ENCODE peak calls at places on chromosomes 13 and 19, in nine cellular contexts. One of them, this sample, is unnamed.
A peak's percentile ranks its signal among the peaks of the same experiment; 100 is the strongest.

GRCh38 chr13:25222740-25223139 is 50.7 kb upstream of the AMER2 start:
- DNase-seq in naive thymus-derived CD8-positive, alpha-beta T cell: no peak
- DNase-seq in stimulated activated CD8-positive, alpha-beta memory T cell treated with anti-CD3 and anti-CD28 coated beads, Interleukin-2, amount 100 ng/mL, for 48 hours: no peak
- DNase-seq in skeletal muscle cell: no peak
- DNase-seq in GM04504: no peak
- DNase-seq in AG08396: no peak
- DNase-seq in fibroblast of the aortic adventitia: no peak
- DNase-seq in stimulated activated CD4-positive, alpha-beta T cell treated with anti-CD3 and anti-CD28 coated beads, Interleukin-15, amount 100 ng/mL, for 24 hours: no peak
- DNase-seq in non-pigmented ciliary epithelial cell: no peak
- DNase-seq in this sample: no peak

GRCh38 chr13:35865341-35866240 is 265.6 kb downstream of the DCLK1 start:
- DNase-seq in skeletal muscle cell: no peak
- DNase-seq in AG08396: no peak
- DNase-seq in GM04504: no peak
- DNase-seq in stimulated activated CD4-positive, alpha-beta T cell treated with anti-CD3 and anti-CD28 coated beads, Interleukin-15, amount 100 ng/mL, for 24 hours: no peak
- DNase-seq in non-pigmented ciliary epithelial cell: no peak
- DNase-seq in stimulated activated CD8-positive, alpha-beta memory T cell treated with anti-CD3 and anti-CD28 coated beads, Interleukin-2, amount 100 ng/mL, for 48 hours: no peak
- DNase-seq in fibroblast of the aortic adventitia: no peak
- DNase-seq in naive thymus-derived CD8-positive, alpha-beta T cell: no peak
- DNase-seq in this sample: no peak

GRCh38 chr19:10124429-10124828 is 4.7 kb upstream of the EIF3G start:
- DNase-seq in fibroblast of the aortic adventitia: no peak
- DNase-seq in non-pigmented ciliary epithelial cell: no peak
- DNase-seq in naive thymus-derived CD8-positive, alpha-beta T cell: no peak
- DNase-seq in skeletal muscle cell: no peak
- DNase-seq in AG08396: no peak
- DNase-seq in GM04504: no peak
- DNase-seq in stimulated activated CD8-positive, alpha-beta memory T cell treated with anti-CD3 and anti-CD28 coated beads, Interleukin-2, amount 100 ng/mL, for 48 hours: no peak
- DNase-seq in stimulated activated CD4-positive, alpha-beta T cell treated with anti-CD3 and anti-CD28 coated beads, Interleukin-15, amount 100 ng/mL, for 24 hours: no peak
- DNase-seq in this sample: no peak

GRCh38 chr19:1131718-1132552 is 28.1 kb downstream of the GPX4 start:
- DNase-seq in naive thymus-derived CD8-positive, alpha-beta T cell: peak; percentile 76
- DNase-seq in skeletal muscle cell: peak; percentile 58
- DNase-seq in non-pigmented ciliary epithelial cell: peak; percentile 56
- DNase-seq in fibroblast of the aortic adventitia: peak; percentile 89
- DNase-seq in GM04504: peak; percentile 83
- DNase-seq in AG08396: peak; percentile 90
- DNase-seq in stimulated activated CD4-positive, alpha-beta T cell treated with anti-CD3 and anti-CD28 coated beads, Interleukin-15, amount 100 ng/mL, for 24 hours: peak; percentile 94
- DNase-seq in stimulated activated CD8-positive, alpha-beta memory T cell treated with anti-CD3 and anti-CD28 coated beads, Interleukin-2, amount 100 ng/mL, for 48 hours: peak; percentile 87
- DNase-seq in this sample: no peak

GRCh38 chr13:97222934-97223710 is 989 bp downstream of the MBNL2 start:
- DNase-seq in fibroblast of the aortic adventitia: peak; percentile 38
- DNase-seq in naive thymus-derived CD8-positive, alpha-beta T cell: no peak
- DNase-seq in AG08396: no peak
- DNase-seq in stimulated activated CD8-positive, alpha-beta memory T cell treated with anti-CD3 and anti-CD28 coated beads, Interleukin-2, amount 100 ng/mL, for 48 hours: no peak
- DNase-seq in stimulated activated CD4-positive, alpha-beta T cell treated with anti-CD3 and anti-CD28 coated beads, Interleukin-15, amount 100 ng/mL, for 24 hours: no peak
- DNase-seq in skeletal muscle cell: no peak
- DNase-seq in non-pigmented ciliary epithelial cell: no peak
- DNase-seq in GM04504: no peak
- DNase-seq in this sample: no peak

GRCh38 chr19:14502334-14503092 is 6.6 kb upstream of the GIPC1 start:
- DNase-seq in non-pigmented ciliary epithelial cell: no peak
- DNase-seq in fibroblast of the aortic adventitia: no peak
- DNase-seq in stimulated activated CD8-positive, alpha-beta memory T cell treated with anti-CD3 and anti-CD28 coated beads, Interleukin-2, amount 100 ng/mL, for 48 hours: no peak
- DNase-seq in skeletal muscle cell: no peak
- DNase-seq in GM04504: peak; percentile 23
- DNase-seq in AG08396: no peak
- DNase-seq in stimulated activated CD4-positive, alpha-beta T cell treated with anti-CD3 and anti-CD28 coated beads, Interleukin-15, amount 100 ng/mL, for 24 hours: no peak
- DNase-seq in naive thymus-derived CD8-positive, alpha-beta T cell: no peak
- DNase-seq in this sample: peak; percentile 79

GRCh38 chr19:18975011-18975410 is 34.0 kb upstream of the HOMER3 start:
- DNase-seq in stimulated activated CD4-positive, alpha-beta T cell treated with anti-CD3 and anti-CD28 coated beads, Interleukin-15, amount 100 ng/mL, for 24 hours: no peak
- DNase-seq in stimulated activated CD8-positive, alpha-beta memory T cell treated with anti-CD3 and anti-CD28 coated beads, Interleukin-2, amount 100 ng/mL, for 48 hours: no peak
- DNase-seq in skeletal muscle cell: no peak
- DNase-seq in GM04504: peak; percentile 3
- DNase-seq in naive thymus-derived CD8-positive, alpha-beta T cell: no peak
- DNase-seq in non-pigmented ciliary epithelial cell: no peak
- DNase-seq in fibroblast of the aortic adventitia: no peak
- DNase-seq in AG08396: no peak
- DNase-seq in this sample: no peak

GRCh38 chr19:1283207-1283916 is 2.3 kb upstream of the EFNA2 start:
- DNase-seq in skeletal muscle cell: no peak
- DNase-seq in fibroblast of the aortic adventitia: no peak
- DNase-seq in GM04504: no peak
- DNase-seq in non-pigmented ciliary epithelial cell: no peak
- DNase-seq in stimulated activated CD4-positive, alpha-beta T cell treated with anti-CD3 and anti-CD28 coated beads, Interleukin-15, amount 100 ng/mL, for 24 hours: no peak
- DNase-seq in naive thymus-derived CD8-positive, alpha-beta T cell: no peak
- DNase-seq in stimulated activated CD8-positive, alpha-beta memory T cell treated with anti-CD3 and anti-CD28 coated beads, Interleukin-2, amount 100 ng/mL, for 48 hours: no peak
- DNase-seq in AG08396: no peak
- DNase-seq in this sample: no peak

GRCh38 chr13:113816925-113817859 is 46.7 kb downstream of the GAS6 start:
- DNase-seq in GM04504: peak; percentile 65
- DNase-seq in skeletal muscle cell: peak; percentile 45
- DNase-seq in AG08396: peak; percentile 82
- DNase-seq in fibroblast of the aortic adventitia: peak; percentile 84
- DNase-seq in non-pigmented ciliary epithelial cell: peak; percentile 36
- DNase-seq in stimulated activated CD4-positive, alpha-beta T cell treated with anti-CD3 and anti-CD28 coated beads, Interleukin-15, amount 100 ng/mL, for 24 hours: peak; percentile 93
- DNase-seq in stimulated activated CD8-positive, alpha-beta memory T cell treated with anti-CD3 and anti-CD28 coated beads, Interleukin-2, amount 100 ng/mL, for 48 hours: peak; percentile 75
- DNase-seq in naive thymus-derived CD8-positive, alpha-beta T cell: peak; percentile 79
- DNase-seq in this sample: peak; percentile 90

GRCh38 chr19:39430675-39431593 is 4.8 kb downstream of the RPS16 start:
- DNase-seq in GM04504: no peak
- DNase-seq in naive thymus-derived CD8-positive, alpha-beta T cell: no peak
- DNase-seq in stimulated activated CD4-positive, alpha-beta T cell treated with anti-CD3 and anti-CD28 coated beads, Interleukin-15, amount 100 ng/mL, for 24 hours: peak; percentile 74
- DNase-seq in fibroblast of the aortic adventitia: peak; percentile 86
- DNase-seq in stimulated activated CD8-positive, alpha-beta memory T cell treated with anti-CD3 and anti-CD28 coated beads, Interleukin-2, amount 100 ng/mL, for 48 hours: peak; percentile 60
- DNase-seq in AG08396: no peak
- DNase-seq in non-pigmented ciliary epithelial cell: peak; percentile 99
- DNase-seq in skeletal muscle cell: peak; percentile 96
- DNase-seq in this sample: peak; percentile 56

GRCh38 chr13:28754698-28755545 is 36.2 kb upstream of the SLC46A3 start:
- DNase-seq in stimulated activated CD4-positive, alpha-beta T cell treated with anti-CD3 and anti-CD28 coated beads, Interleukin-15, amount 100 ng/mL, for 24 hours: peak; percentile 11
- DNase-seq in GM04504: no peak
- DNase-seq in naive thymus-derived CD8-positive, alpha-beta T cell: no peak
- DNase-seq in skeletal muscle cell: no peak
- DNase-seq in stimulated activated CD8-positive, alpha-beta memory T cell treated with anti-CD3 and anti-CD28 coated beads, Interleukin-2, amount 100 ng/mL, for 48 hours: no peak
- DNase-seq in fibroblast of the aortic adventitia: peak; percentile 15
- DNase-seq in AG08396: peak; percentile 20
- DNase-seq in non-pigmented ciliary epithelial cell: no peak
- DNase-seq in this sample: no peak

GRCh38 chr13:28655566-28655965 is 3.4 kb upstream of the POMP start:
- DNase-seq in skeletal muscle cell: no peak
- DNase-seq in non-pigmented ciliary epithelial cell: no peak
- DNase-seq in AG08396: peak; percentile 57
- DNase-seq in GM04504: no peak
- DNase-seq in stimulated activated CD8-positive, alpha-beta memory T cell treated with anti-CD3 and anti-CD28 coated beads, Interleukin-2, amount 100 ng/mL, for 48 hours: no peak
- DNase-seq in naive thymus-derived CD8-positive, alpha-beta T cell: no peak
- DNase-seq in fibroblast of the aortic adventitia: peak; percentile 66
- DNase-seq in stimulated activated CD4-positive, alpha-beta T cell treated with anti-CD3 and anti-CD28 coated beads, Interleukin-15, amount 100 ng/mL, for 24 hours: no peak
- DNase-seq in this sample: no peak

GRCh38 chr13:31896427-31896826 is 135.1 kb upstream of the FRY start:
- DNase-seq in stimulated activated CD8-positive, alpha-beta memory T cell treated with anti-CD3 and anti-CD28 coated beads, Interleukin-2, amount 100 ng/mL, for 48 hours: no peak
- DNase-seq in stimulated activated CD4-positive, alpha-beta T cell treated with anti-CD3 and anti-CD28 coated beads, Interleukin-15, amount 100 ng/mL, for 24 hours: no peak
- DNase-seq in fibroblast of the aortic adventitia: peak; percentile 88
- DNase-seq in non-pigmented ciliary epithelial cell: peak; percentile 23
- DNase-seq in AG08396: peak; percentile 10
- DNase-seq in naive thymus-derived CD8-positive, alpha-beta T cell: no peak
- DNase-seq in GM04504: peak; percentile 90
- DNase-seq in skeletal muscle cell: peak; percentile 94
- DNase-seq in this sample: no peak

GRCh38 chr13:38042771-38043170 is 173.2 kb upstream of the TRPC4 start:
- DNase-seq in naive thymus-derived CD8-positive, alpha-beta T cell: no peak
- DNase-seq in stimulated activated CD4-positive, alpha-beta T cell treated with anti-CD3 and anti-CD28 coated beads, Interleukin-15, amount 100 ng/mL, for 24 hours: no peak
- DNase-seq in GM04504: peak; percentile 29
- DNase-seq in fibroblast of the aortic adventitia: peak; percentile 5
- DNase-seq in stimulated activated CD8-positive, alpha-beta memory T cell treated with anti-CD3 and anti-CD28 coated beads, Interleukin-2, amount 100 ng/mL, for 48 hours: no peak
- DNase-seq in AG08396: no peak
- DNase-seq in skeletal muscle cell: peak; percentile 7
- DNase-seq in non-pigmented ciliary epithelial cell: peak; percentile 28
- DNase-seq in this sample: no peak

GRCh38 chr13:98976941-98977340 is 923 bp downstream of the DOCK9 start:
- DNase-seq in fibroblast of the aortic adventitia: peak; percentile 37
- DNase-seq in non-pigmented ciliary epithelial cell: no peak
- DNase-seq in stimulated activated CD8-positive, alpha-beta memory T cell treated with anti-CD3 and anti-CD28 coated beads, Interleukin-2, amount 100 ng/mL, for 48 hours: no peak
- DNase-seq in AG08396: no peak
- DNase-seq in skeletal muscle cell: no peak
- DNase-seq in naive thymus-derived CD8-positive, alpha-beta T cell: no peak
- DNase-seq in stimulated activated CD4-positive, alpha-beta T cell treated with anti-CD3 and anti-CD28 coated beads, Interleukin-15, amount 100 ng/mL, for 24 hours: no peak
- DNase-seq in GM04504: no peak
- DNase-seq in this sample: no peak

GRCh38 chr13:106989866-106990265 is 421.9 kb upstream of the ARGLU1 start:
- DNase-seq in non-pigmented ciliary epithelial cell: no peak
- DNase-seq in naive thymus-derived CD8-positive, alpha-beta T cell: no peak
- DNase-seq in GM04504: no peak
- DNase-seq in stimulated activated CD8-positive, alpha-beta memory T cell treated with anti-CD3 and anti-CD28 coated beads, Interleukin-2, amount 100 ng/mL, for 48 hours: no peak
- DNase-seq in stimulated activated CD4-positive, alpha-beta T cell treated with anti-CD3 and anti-CD28 coated beads, Interleukin-15, amount 100 ng/mL, for 24 hours: no peak
- DNase-seq in skeletal muscle cell: no peak
- DNase-seq in AG08396: no peak
- DNase-seq in fibroblast of the aortic adventitia: no peak
- DNase-seq in this sample: no peak

GRCh38 chr19:48085904-48086864 is 24.4 kb downstream of the PLA2G4C start:
- DNase-seq in GM04504: no peak
- DNase-seq in stimulated activated CD8-positive, alpha-beta memory T cell treated with anti-CD3 and anti-CD28 coated beads, Interleukin-2, amount 100 ng/mL, for 48 hours: no peak
- DNase-seq in non-pigmented ciliary epithelial cell: no peak
- DNase-seq in fibroblast of the aortic adventitia: no peak
- DNase-seq in skeletal muscle cell: no peak
- DNase-seq in AG08396: no peak
- DNase-seq in naive thymus-derived CD8-positive, alpha-beta T cell: no peak
- DNase-seq in stimulated activated CD4-positive, alpha-beta T cell treated with anti-CD3 and anti-CD28 coated beads, Interleukin-15, amount 100 ng/mL, for 24 hours: no peak
- DNase-seq in this sample: peak; percentile 46

GRCh38 chr13:112781881-112782361 is 92.1 kb downstream of the ATP11A start:
- DNase-seq in stimulated activated CD8-positive, alpha-beta memory T cell treated with anti-CD3 and anti-CD28 coated beads, Interleukin-2, amount 100 ng/mL, for 48 hours: no peak
- DNase-seq in GM04504: no peak
- DNase-seq in AG08396: no peak
- DNase-seq in skeletal muscle cell: no peak
- DNase-seq in stimulated activated CD4-positive, alpha-beta T cell treated with anti-CD3 and anti-CD28 coated beads, Interleukin-15, amount 100 ng/mL, for 24 hours: no peak
- DNase-seq in naive thymus-derived CD8-positive, alpha-beta T cell: no peak
- DNase-seq in non-pigmented ciliary epithelial cell: no peak
- DNase-seq in fibroblast of the aortic adventitia: peak; percentile 39
- DNase-seq in this sample: no peak

GRCh38 chr19:43641333-43641732 is 1.7 kb upstream of the CADM4 start:
- DNase-seq in AG08396: no peak
- DNase-seq in non-pigmented ciliary epithelial cell: no peak
- DNase-seq in naive thymus-derived CD8-positive, alpha-beta T cell: no peak
- DNase-seq in fibroblast of the aortic adventitia: no peak
- DNase-seq in stimulated activated CD4-positive, alpha-beta T cell treated with anti-CD3 and anti-CD28 coated beads, Interleukin-15, amount 100 ng/mL, for 24 hours: no peak
- DNase-seq in GM04504: no peak
- DNase-seq in stimulated activated CD8-positive, alpha-beta memory T cell treated with anti-CD3 and anti-CD28 coated beads, Interleukin-2, amount 100 ng/mL, for 48 hours: no peak
- DNase-seq in skeletal muscle cell: no peak
- DNase-seq in this sample: peak; percentile 46

GRCh38 chr13:20106751-20107150 is 54.1 kb downstream of the GJA3 start:
- DNase-seq in non-pigmented ciliary epithelial cell: no peak
- DNase-seq in skeletal muscle cell: no peak
- DNase-seq in AG08396: no peak
- DNase-seq in GM04504: no peak
- DNase-seq in stimulated activated CD4-positive, alpha-beta T cell treated with anti-CD3 and anti-CD28 coated beads, Interleukin-15, amount 100 ng/mL, for 24 hours: no peak
- DNase-seq in naive thymus-derived CD8-positive, alpha-beta T cell: no peak
- DNase-seq in fibroblast of the aortic adventitia: no peak
- DNase-seq in stimulated activated CD8-positive, alpha-beta memory T cell treated with anti-CD3 and anti-CD28 coated beads, Interleukin-2, amount 100 ng/mL, for 48 hours: no peak
- DNase-seq in this sample: no peak

GRCh38 chr13:82747331-82747730 is 1134.9 kb downstream of the SLITRK1 start:
- DNase-seq in stimulated activated CD4-positive, alpha-beta T cell treated with anti-CD3 and anti-CD28 coated beads, Interleukin-15, amount 100 ng/mL, for 24 hours: no peak
- DNase-seq in AG08396: no peak
- DNase-seq in skeletal muscle cell: no peak
- DNase-seq in non-pigmented ciliary epithelial cell: no peak
- DNase-seq in naive thymus-derived CD8-positive, alpha-beta T cell: no peak
- DNase-seq in stimulated activated CD8-positive, alpha-beta memory T cell treated with anti-CD3 and anti-CD28 coated beads, Interleukin-2, amount 100 ng/mL, for 48 hours: no peak
- DNase-seq in GM04504: no peak
- DNase-seq in fibroblast of the aortic adventitia: peak; percentile 20
- DNase-seq in this sample: no peak

GRCh38 chr19:49879243-49879960 is 1.9 kb downstream of the TBC1D17 start:
- DNase-seq in skeletal muscle cell: no peak
- DNase-seq in stimulated activated CD8-positive, alpha-beta memory T cell treated with anti-CD3 and anti-CD28 coated beads, Interleukin-2, amount 100 ng/mL, for 48 hours: no peak
- DNase-seq in stimulated activated CD4-positive, alpha-beta T cell treated with anti-CD3 and anti-CD28 coated beads, Interleukin-15, amount 100 ng/mL, for 24 hours: no peak
- DNase-seq in AG08396: no peak
- DNase-seq in GM04504: no peak
- DNase-seq in naive thymus-derived CD8-positive, alpha-beta T cell: no peak
- DNase-seq in non-pigmented ciliary epithelial cell: no peak
- DNase-seq in fibroblast of the aortic adventitia: no peak
- DNase-seq in this sample: no peak

GRCh38 chr13:78700121-78700910 is 41.4 kb upstream of the OBI1 start:
- DNase-seq in non-pigmented ciliary epithelial cell: no peak
- DNase-seq in stimulated activated CD4-positive, alpha-beta T cell treated with anti-CD3 and anti-CD28 coated beads, Interleukin-15, amount 100 ng/mL, for 24 hours: no peak
- DNase-seq in fibroblast of the aortic adventitia: peak; percentile 71
- DNase-seq in naive thymus-derived CD8-positive, alpha-beta T cell: no peak
- DNase-seq in stimulated activated CD8-positive, alpha-beta memory T cell treated with anti-CD3 and anti-CD28 coated beads, Interleukin-2, amount 100 ng/mL, for 48 hours: no peak
- DNase-seq in AG08396: no peak
- DNase-seq in GM04504: no peak
- DNase-seq in skeletal muscle cell: no peak
- DNase-seq in this sample: no peak

GRCh38 chr13:99287544-99287943 is 19.7 kb downstream of the GPR183 start:
- DNase-seq in AG08396: no peak
- DNase-seq in non-pigmented ciliary epithelial cell: no peak
- DNase-seq in stimulated activated CD8-positive, alpha-beta memory T cell treated with anti-CD3 and anti-CD28 coated beads, Interleukin-2, amount 100 ng/mL, for 48 hours: no peak
- DNase-seq in GM04504: no peak
- DNase-seq in naive thymus-derived CD8-positive, alpha-beta T cell: no peak
- DNase-seq in stimulated activated CD4-positive, alpha-beta T cell treated with anti-CD3 and anti-CD28 coated beads, Interleukin-15, amount 100 ng/mL, for 24 hours: no peak
- DNase-seq in fibroblast of the aortic adventitia: no peak
- DNase-seq in skeletal muscle cell: no peak
- DNase-seq in this sample: no peak